ENCODE peak calls at places on chromosome 3, in seven cellular contexts. Z, T, Q, E, M, I and L are unnamed samples.

GRCh38 chr3:113912551-113913246 is 35.1 kb upstream of the ZDHHC23 start:
- DNase-seq in Z (peak; percentile 94), Q (peak; percentile 90), E (peak; percentile 75), T (peak; percentile 87), M (peak; percentile 68), I (peak; percentile 77), L (peak; percentile 73)

GRCh38 chr3:140995881-140996280 is 54.2 kb downstream of the SLC25A36 start:
- DNase-seq in Q (no peak), E (peak; percentile 14), I (no peak), T (no peak), M (no peak), Z (no peak), L (no peak)

GRCh38 chr3:40690696-40691597 is 166.2 kb downstream of the ZNF621 start:
- DNase-seq in I (no peak), Q (no peak), T (no peak), M (no peak), Z (no peak), E (no peak), L (no peak)

GRCh38 chr3:133301194-133301593 is 98.7 kb upstream of the BFSP2 start:
- DNase-seq in M (no peak), Z (no peak), Q (peak; percentile 49), T (no peak), E (peak; percentile 71), I (no peak), L (no peak)

GRCh38 chr3:49703443-49703927 is 14.1 kb downstream of the RNF123 start:
- DNase-seq in I (peak; percentile 74), M (peak; percentile 22), Z (peak; percentile 81), E (peak; percentile 80), Q (peak; percentile 81), T (peak; percentile 63), L (peak; percentile 75)

GRCh38 chr3:3665546-3665945 is 133.7 kb upstream of the LRRN1 start:
- DNase-seq in E (no peak), Q (no peak), M (no peak), I (no peak), Z (no peak), T (no peak), L (no peak)

GRCh38 chr3:33786565-33787327 is 11.7 kb upstream of the PDCD6IP start:
- DNase-seq in T (no peak), E (no peak), I (no peak), Q (no peak), Z (peak; percentile 46), M (no peak), L (no peak)

GRCh38 chr3:135240426-135240825 is 445.4 kb downstream of the EPHB1 start:
- DNase-seq in I (no peak), M (no peak), Z (peak; percentile 74), E (no peak), Q (no peak), T (no peak), L (peak; percentile 46)

GRCh38 chr3:107942244-107942643 is 148.6 kb downstream of the CD47 start:
- DNase-seq in T (no peak), E (peak; percentile 47), M (no peak), Q (peak; percentile 86), Z (no peak), I (no peak), L (no peak)

GRCh38 chr3:106829206-106829605 is 548.0 kb upstream of the CCDC54 start:
- DNase-seq in Z (peak; percentile 59), T (no peak), E (no peak), Q (no peak), I (no peak), M (no peak), L (peak; percentile 42)

GRCh38 chr3:52763466-52763865 is 7.3 kb downstream of the NEK4 start:
- DNase-seq in I (no peak), T (no peak), Q (peak; percentile 40), E (peak; percentile 32), M (no peak), Z (no peak), L (no peak)

GRCh38 chr3:188026191-188026968 is 127.6 kb upstream of the LPP start:
- DNase-seq in Q (no peak), M (no peak), E (no peak), T (no peak), Z (no peak), I (peak; percentile 34), L (no peak)

GRCh38 chr3:110738531-110738930 is 333.1 kb upstream of the NECTIN3 start:
- DNase-seq in E (peak; percentile 34), Q (peak; percentile 7), I (no peak), M (no peak), T (no peak), Z (no peak), L (no peak)

GRCh38 chr3:152356870-152357276 is 88.1 kb downstream of the MBNL1 start:
- DNase-seq in E (no peak), Z (no peak), Q (no peak), M (no peak), T (no peak), I (no peak), L (no peak)

GRCh38 chr3:151426337-151426648 is 34.6 kb downstream of the IGSF10 start:
- DNase-seq in T (peak; percentile 63), Z (no peak), M (peak; percentile 15), E (no peak), I (no peak), Q (no peak), L (no peak)

GRCh38 chr3:129530821-129531220 is 2.4 kb downstream of the RHO start:
- DNase-seq in I (no peak), T (no peak), Q (no peak), Z (no peak), E (no peak), M (no peak), L (no peak)
- TF ChIP-seq EZH2phosphoT487 in I (no peak), T (no peak), Q (no peak), Z (no peak), E (no peak), M (no peak), L (no peak)

GRCh38 chr3:24496529-24497482 is 2.2 kb upstream of the THRB start:
- DNase-seq in Z (peak; percentile 89), Q (peak; percentile 68), E (peak; percentile 85), I (peak; percentile 69), M (peak; percentile 68), T (peak; percentile 41), L (peak; percentile 74)

GRCh38 chr3:24494616-24495333 is at the start of gene THRB:
- DNase-seq in I (peak; percentile 83), Q (peak; percentile 72), Z (peak; percentile 79), M (peak; percentile 27), E (peak; percentile 83), T (peak; percentile 60), L (peak; percentile 79)

GRCh38 chr3:24492971-24493551 is 1.6 kb downstream of the THRB start:
- DNase-seq in E (peak; percentile 18), I (no peak), M (no peak), Z (no peak), T (no peak), Q (peak; percentile 56), L (no peak)

GRCh38 chr3:24493951-24494615 is 567 bp downstream of the THRB start:
- DNase-seq in I (peak; percentile 77), T (no peak), E (peak; percentile 71), Z (peak; percentile 68), Q (peak; percentile 60), M (no peak), L (peak; percentile 53)

GRCh38 chr3:24495334-24495994 is 814 bp upstream of the THRB start:
- DNase-seq in T (no peak), M (peak; percentile 60), Q (peak; percentile 69), Z (peak; percentile 80), E (peak; percentile 59), I (peak; percentile 74), L (peak; percentile 77)
- TF ChIP-seq EZH2 in T (no peak), M (no peak), Q (no peak), Z (no peak), E (no peak), I (no peak), L (peak; percentile 78)

GRCh38 chr3:24781454-24781853 is 286.8 kb upstream of the THRB start:
- DNase-seq in M (no peak), T (no peak), E (no peak), I (no peak), Q (no peak), Z (no peak), L (no peak)
- H3K4me2 ChIP-seq in M (no peak overlapping the region), T (no peak overlapping the region), E (no peak overlapping the region), I (no peak overlapping the region), Q (no peak overlapping the region), Z (no peak overlapping the region), L (no peak overlapping the region)

GRCh38 chr3:35927441-35927840 is 288.1 kb downstream of the ARPP21 start:
- DNase-seq in M (no peak), Q (no peak), E (no peak), T (no peak), Z (no peak), I (no peak), L (no peak)
- TF ChIP-seq EZH2phosphoT487 in M (no peak), Q (no peak), E (no peak), T (no peak), Z (no peak), I (no peak), L (no peak)

DNA sequence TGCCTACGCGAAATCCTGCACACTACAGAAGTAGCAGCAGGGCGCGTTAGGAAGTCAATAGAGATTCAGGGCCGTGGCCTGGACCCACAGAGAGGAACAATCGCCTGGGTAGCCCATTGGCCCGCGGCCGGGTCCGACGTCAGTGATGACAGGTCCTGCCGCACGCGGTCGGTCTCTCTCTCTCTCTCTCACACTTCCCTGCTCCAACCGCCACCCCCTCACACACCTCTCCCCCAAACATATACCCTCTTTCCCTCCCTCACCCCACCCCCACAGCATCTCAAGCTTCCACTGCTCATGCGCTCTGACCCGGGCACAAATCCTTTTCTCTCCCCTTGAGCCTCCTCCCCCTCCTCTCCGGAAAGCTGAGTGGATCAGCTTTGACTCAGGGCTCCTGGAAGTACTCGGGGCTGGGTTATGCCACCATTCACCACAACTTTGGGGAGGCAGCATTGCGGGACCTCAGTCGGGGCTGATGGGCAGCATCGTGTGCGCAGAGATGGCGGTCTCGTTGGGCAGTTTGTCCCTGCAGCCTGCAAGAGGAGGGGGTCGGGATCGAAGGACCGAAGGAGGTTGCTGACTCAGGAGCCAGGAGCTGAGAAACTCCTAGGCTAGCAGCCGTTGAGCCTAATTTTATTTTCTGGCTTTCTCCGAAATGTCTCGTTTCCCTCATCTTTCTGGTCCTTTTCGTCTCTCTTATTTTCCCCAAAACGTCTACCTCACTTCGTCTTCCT is 9.0 kb downstream of the ZIC4 start:
- DNase-seq in T (no peak), Z (peak; percentile 94), M (no peak), I (no peak), E (no peak), Q (no peak), L (peak; percentile 85)
- TF ChIP-seq EZH2 in T (no peak), Z (no peak), M (no peak), I (no peak), E (no peak), Q (no peak), L (no peak)

GRCh38 chr3:42012378-42012934 is 50.6 kb upstream of the ULK4 start:
- DNase-seq in Q (no peak), M (no peak), E (no peak), I (no peak), T (peak; percentile 40), Z (no peak), L (no peak)
- H3K4me2 ChIP-seq in Q (peak overlapping the region; percentile 98), M (peak overlapping the region; percentile 93), E (peak overlapping the region; percentile 89), I (peak overlapping the region; percentile 94), T (peak overlapping the region; percentile 85), Z (peak overlapping the region; percentile 100), L (peak overlapping the region; percentile 83)

GRCh38 chr3:116579843-116580242 is 129.7 kb upstream of the TUSC7 start:
- DNase-seq in T (no peak), E (peak; percentile 36), Z (peak; percentile 45), Q (no peak), M (no peak), I (peak; percentile 18), L (peak; percentile 50)
- TF ChIP-seq EZH2phosphoT487 in T (no peak), E (no peak), Z (no peak), Q (no peak), M (no peak), I (no peak), L (no peak)